ENCODE peak calls at places on chromosomes 4 and X, in five cellular contexts. R, L, Y, H and K are unnamed samples.

GRCh38 chr4:76883147-76883546 is 14.8 kb downstream of the SOWAHB start:
- DNase-seq in R (no peak), L (no peak), Y (no peak), H (peak; percentile 81), K (no peak)

GRCh38 chr4:182447938-182448280 is 204.7 kb downstream of the TENM3 start:
- DNase-seq in R (no peak), L (no peak), Y (no peak), H (peak; percentile 21), K (peak; percentile 5)

GRCh38 chr4:39544580-39545315 is 17.5 kb upstream of the UGDH start:
- DNase-seq in R (no peak), L (no peak), Y (peak; percentile 32), H (peak; percentile 66), K (no peak)

GRCh38 chrX:86711531-86712180 is 563.4 kb downstream of the DACH2 start:
- DNase-seq in R (no peak), L (no peak), Y (no peak), H (no peak), K (no peak)

GRCh38 chr4:60938621-60939020 is 261.5 kb upstream of the ADGRL3 start:
- DNase-seq in R (no peak), L (no peak), Y (peak; percentile 55), H (no peak), K (no peak)

GRCh38 chr4:17494833-17495232 is 17.1 kb downstream of the QDPR start:
- DNase-seq in R (no peak), L (no peak), Y (no peak), H (no peak), K (no peak)

GRCh38 chr4:153274967-153275366 is 69.5 kb upstream of the MND1 start:
- DNase-seq in R (no peak), L (no peak), Y (no peak), H (peak; percentile 6), K (no peak)

GRCh38 chr4:56311299-56311975 is 75.9 kb downstream of the AASDH start:
- DNase-seq in R (no peak), L (no peak), Y (no peak), H (no peak), K (no peak)

GRCh38 chr4:180973894-180974293 is 1269.3 kb upstream of the TENM3 start:
- DNase-seq in R (no peak), L (no peak), Y (no peak), H (no peak), K (no peak)

GRCh38 chrX:17082831-17083230 is 136.4 kb downstream of the REPS2 start:
- DNase-seq in R (no peak), L (no peak), Y (peak; percentile 61), H (peak; percentile 7), K (peak; percentile 9)

GRCh38 chr4:126778348-126778747 is 854.4 kb upstream of the INTU start:
- DNase-seq in R (peak; percentile 34), L (no peak), Y (peak; percentile 30), H (peak; percentile 88), K (peak; percentile 84)

GRCh38 chr4:82569076-82569475 is 7.3 kb upstream of the TMEM150C start:
- DNase-seq in R (no peak), L (no peak), Y (no peak), H (no peak), K (no peak)

GRCh38 chr4:38306482-38307071 is 346.4 kb downstream of the PTTG2 start:
- DNase-seq in R (no peak), L (peak; percentile 59), Y (no peak), H (no peak), K (no peak)

GRCh38 chr4:16289872-16290554 is 63.7 kb upstream of the TAPT1 start:
- DNase-seq in R (no peak), L (peak; percentile 36), Y (peak; percentile 60), H (peak; percentile 21), K (peak; percentile 64)

GRCh38 chrX:133813991-133814390 is 171.4 kb downstream of the GPC3 start:
- DNase-seq in R (no peak), L (no peak), Y (no peak), H (peak; percentile 11), K (no peak)

GRCh38 chr4:55184600-55185523 is 59.5 kb upstream of the KDR start:
- DNase-seq in R (no peak), L (peak; percentile 27), Y (peak; percentile 76), H (peak; percentile 64), K (peak; percentile 95)

GRCh38 chr4:7295917-7296660 is 103.8 kb downstream of the SORCS2 start:
- DNase-seq in R (no peak), L (peak; percentile 64), Y (peak; percentile 26), H (peak; percentile 31), K (peak; percentile 5)

GRCh38 chr4:83267121-83267834 is 17.3 kb downstream of the COQ2 start:
- DNase-seq in R (peak; percentile 87), L (no peak), Y (no peak), H (peak; percentile 85), K (peak; percentile 73)

GRCh38 chrX:130426531-130426930 is 24.7 kb downstream of the RBMX2 start:
- DNase-seq in R (no peak), L (no peak), Y (no peak), H (no peak), K (no peak)

GRCh38 chrX:149512225-149512885 is 7.2 kb upstream of the IDS start:
- DNase-seq in R (no peak), L (peak; percentile 37), Y (peak; percentile 73), H (peak; percentile 23), K (no peak)

DNA sequence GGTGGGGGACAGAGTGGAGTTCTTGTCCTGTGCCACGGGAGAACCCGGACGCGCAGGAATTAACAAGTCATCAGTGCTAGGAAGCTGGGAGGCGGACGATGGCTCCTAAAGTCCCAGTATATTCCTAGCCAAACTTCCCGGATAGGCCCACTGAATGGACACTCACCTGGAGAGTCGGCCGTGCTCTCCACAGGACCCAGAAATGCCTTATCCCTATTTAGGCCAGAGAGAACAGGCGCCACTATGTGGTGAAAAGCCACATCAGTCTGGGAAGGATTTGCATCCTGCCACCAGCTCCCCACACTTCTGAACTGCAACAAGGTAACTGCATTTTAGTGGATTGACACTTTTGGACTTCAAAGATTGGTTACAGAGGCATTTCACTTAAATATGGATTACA is 1.1 kb downstream of the CFAP299 start:
- DNase-seq in R (no peak), L (no peak), Y (peak; percentile 49), H (peak; percentile 44), K (no peak)
- TF ChIP-seq CTCF in R (peak; percentile 54), L (no peak), Y (peak; percentile 52), H (peak; percentile 31), K (peak; percentile 40)

GRCh38 chr4:142846729-142847606 is 867 bp upstream of the INPP4B start:
- DNase-seq in R (no peak), L (peak; percentile 41), Y (peak; percentile 90), H (peak; percentile 40), K (peak; percentile 57)
- TF ChIP-seq CTCF in R (peak; percentile 25), L (no peak), Y (peak; percentile 87), H (peak; percentile 12), K (no peak)

DNA sequence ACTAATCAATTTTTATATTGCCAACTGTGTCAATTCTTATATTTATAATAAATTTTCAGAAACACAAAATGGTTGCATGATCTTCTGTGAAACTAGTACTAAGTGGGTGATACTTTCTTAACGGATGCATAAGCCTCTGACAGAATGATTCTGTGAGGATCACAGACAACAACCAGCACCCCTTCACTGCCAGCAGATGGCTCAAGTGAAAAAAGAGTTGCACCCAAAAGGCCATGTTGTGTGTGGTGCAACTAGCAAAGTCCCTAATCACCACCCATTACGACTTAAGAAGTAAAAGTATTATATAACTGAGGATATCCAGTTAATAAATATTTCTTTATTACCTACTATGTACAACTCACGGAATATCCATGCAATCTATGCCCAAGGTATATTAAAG is 334.0 kb downstream of the PCDH19 start:
- DNase-seq in R (no peak), L (no peak), Y (no peak), H (no peak), K (no peak)
- TF ChIP-seq CTCF in R (no peak), L (no peak), Y (no peak), H (no peak), K (no peak)

GRCh38 chr4:97990409-97990808 is 152.9 kb downstream of the STPG2 start:
- DNase-seq in R (no peak), L (no peak), Y (no peak), H (no peak), K (no peak)

GRCh38 chr4:97984545-97985131 is 158.6 kb downstream of the STPG2 start:
- DNase-seq in R (no peak), L (no peak), Y (peak; percentile 26), H (no peak), K (no peak)

DNA sequence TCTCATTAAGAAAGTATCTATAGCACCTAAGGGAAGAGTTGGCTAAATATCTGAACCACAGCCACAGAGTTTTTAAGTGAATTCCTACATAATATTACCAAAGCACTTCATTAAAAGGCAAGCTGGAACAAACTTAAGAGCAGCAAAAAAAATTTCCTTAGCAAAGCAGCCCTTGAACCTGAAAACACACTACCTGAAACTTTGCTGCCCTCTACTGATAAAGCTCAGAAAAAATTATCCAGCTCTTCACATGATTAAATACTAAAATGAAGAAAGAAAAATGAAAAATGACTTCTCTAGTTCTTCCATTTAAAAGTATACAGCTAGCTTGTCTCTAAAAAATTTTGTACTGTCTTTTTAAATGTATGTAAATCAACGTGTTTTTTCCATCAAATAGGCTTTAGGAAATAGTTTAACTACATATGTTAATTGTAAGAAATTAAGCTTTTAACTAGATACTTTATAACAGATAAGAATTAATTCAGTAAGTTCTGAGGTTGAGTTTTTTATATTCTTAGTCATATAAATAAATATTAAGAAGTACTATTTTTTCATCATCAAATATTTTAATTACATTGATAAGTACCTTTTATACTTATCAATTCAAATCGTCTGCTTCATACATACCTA is 156.1 kb downstream of the STPG2 start:
- DNase-seq in R (no peak), L (no peak), Y (peak; percentile 56), H (peak; percentile 31), K (no peak)
- TF ChIP-seq CTCF in R (peak; percentile 5), L (no peak), Y (peak; percentile 70), H (no peak), K (peak; percentile 24)

GRCh38 chr4:164765096-164765495 is 11.2 kb downstream of the SMIM31 start:
- DNase-seq in R (no peak), L (no peak), Y (no peak), H (no peak), K (no peak)

GRCh38 chr4:164772076-164772475 is 18.1 kb downstream of the SMIM31 start:
- DNase-seq in R (no peak), L (no peak), Y (no peak), H (no peak), K (no peak)

GRCh38 chr4:164771088-164771487 is 17.2 kb downstream of the SMIM31 start:
- DNase-seq in R (no peak), L (no peak), Y (no peak), H (no peak), K (no peak)

GRCh38 chr4:164770051-164770724 is 16.3 kb downstream of the SMIM31 start:
- DNase-seq in R (no peak), L (no peak), Y (no peak), H (no peak), K (no peak)

DNA sequence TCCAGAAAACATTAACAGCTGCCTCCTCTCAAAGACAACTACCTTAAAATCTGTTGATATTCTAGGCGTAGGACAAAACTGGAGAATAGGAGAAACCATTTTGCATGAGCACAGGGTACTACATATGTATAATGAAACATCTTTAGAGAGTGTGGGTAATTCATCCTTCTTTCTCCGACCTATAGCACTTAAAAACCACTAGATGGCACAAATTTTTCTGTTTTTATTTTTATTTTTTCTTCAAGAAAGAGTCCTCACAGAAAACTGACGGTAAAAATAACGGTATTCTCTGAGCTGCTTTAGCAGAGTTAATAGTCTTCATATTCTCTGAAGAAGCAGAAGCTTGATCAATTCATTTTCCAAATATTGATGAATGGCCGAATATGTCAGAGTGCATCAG is 14.6 kb downstream of the SMIM31 start:
- DNase-seq in R (no peak), L (no peak), Y (peak; percentile 33), H (no peak), K (peak; percentile 0)
- TF ChIP-seq CTCF in R (no peak), L (peak; percentile 15), Y (peak; percentile 57), H (no peak), K (peak; percentile 26)